ENCODE peak calls at places on chromosome 1, in ten cellular contexts. Z, R, C, Q, P, K, U, V, W and B are unnamed samples.

GRCh38 chr1:216457356-216457755 is 34.1 kb upstream of the USH2A start:
- DNase-seq in P (no peak), Z (no peak), K (no peak), U (no peak), Q (no peak), R (no peak), V (no peak), C (no peak), W (no peak), B (no peak)

GRCh38 chr1:109573785-109574184 is 25.4 kb downstream of the GNAI3 start:
- DNase-seq in R (no peak), Q (no peak), W (no peak), Z (no peak), U (no peak), C (no peak), K (no peak), P (peak), V (no peak), B (no peak)

GRCh38 chr1:216502528-216503162 is 79.4 kb upstream of the USH2A start:
- DNase-seq in U (no peak), V (no peak), K (no peak), R (no peak), Q (no peak), P (no peak), C (no peak), Z (no peak), W (no peak), B (no peak)

GRCh38 chr1:36836196-36836883 is 198.0 kb downstream of the GRIK3 start:
- DNase-seq in W (no peak), K (no peak), P (peak), U (no peak), V (no peak), C (no peak), Z (no peak), R (no peak), Q (no peak), B (no peak)

GRCh38 chr1:186765446-186765845 is 63.3 kb upstream of the PLA2G4A start:
- DNase-seq in Z (no peak), K (no peak), Q (no peak), P (peak), C (no peak), V (no peak), W (no peak), R (no peak), U (no peak), B (no peak)

GRCh38 chr1:113401728-113402127 is 11.4 kb downstream of the MAGI3 start:
- DNase-seq in V (no peak), Z (no peak), W (no peak), R (no peak), P (no peak), Q (no peak), C (no peak), U (no peak), K (no peak), B (no peak)

GRCh38 chr1:205547932-205548827 is 43.7 kb downstream of the CDK18 start:
- DNase-seq in Q (no peak), R (no peak), U (no peak), Z (no peak), P (no peak), V (peak), K (peak), C (no peak), W (no peak), B (no peak)

GRCh38 chr1:235430991-235431390 is 63.8 kb downstream of the TBCE start:
- DNase-seq in R (no peak), U (no peak), P (no peak), K (no peak), C (no peak), Q (no peak), W (no peak), Z (no peak), V (no peak), B (no peak)

GRCh38 chr1:220733090-220733569 is 15.0 kb upstream of the MTARC2 start:
- DNase-seq in K (peak), R (peak), W (peak), P (peak), C (peak), Z (peak), U (peak), V (peak), Q (peak), B (peak)

GRCh38 chr1:55214903-55215193 is 316 bp downstream of the USP24 start:
- DNase-seq in Q (peak), C (peak), V (peak), R (no peak), U (no peak), Z (peak), P (no peak), W (no peak), K (peak), B (no peak)

GRCh38 chr1:63643926-63644325 is 50.7 kb downstream of the PGM1 start:
- DNase-seq in R (no peak), U (no peak), K (peak), W (no peak), P (peak), Z (no peak), C (no peak), Q (no peak), V (peak), B (no peak)

GRCh38 chr1:218705911-218706893 is 361.1 kb downstream of the TGFB2 start:
- DNase-seq in Q (no peak), V (no peak), K (no peak), P (no peak), Z (no peak), C (peak), W (no peak), U (peak), R (no peak), B (peak)

GRCh38 chr1:31742462-31743212 is 21.5 kb downstream of the ADGRB2 start:
- DNase-seq in Z (no peak), U (no peak), Q (no peak), P (no peak), W (no peak), C (no peak), V (no peak), R (no peak), K (no peak), B (no peak)